ENCODE peak calls at places on chromosomes 12 and 14, in five cellular contexts. K, J, C, E and Y are unnamed samples.
A peak's percentile ranks its signal among the peaks of the same experiment; 100 is the strongest.

GRCh38 chr14:94483729-94484275 is 7.8 kb upstream of the SERPINA9 start:
- DNase-seq in C (no peak), E (no peak), J (no peak), K (peak; percentile 56), Y (no peak)

GRCh38 chr12:96047621-96048211 is 12.3 kb upstream of the LTA4H start:
- DNase-seq in E (no peak), J (no peak), C (no peak), K (peak; percentile 72), Y (no peak)

GRCh38 chr14:69045857-69046351 is 66.8 kb upstream of the ACTN1 start:
- DNase-seq in K (no peak), J (no peak), E (no peak), C (no peak), Y (no peak)

GRCh38 chr12:24414421-24414820 is 465.0 kb upstream of the SOX5 start:
- DNase-seq in E (no peak), C (no peak), K (no peak), J (no peak), Y (no peak)

GRCh38 chr12:104877107-104877705 is 80.9 kb downstream of the SLC41A2 start:
- DNase-seq in E (peak; percentile 31), J (peak; percentile 23), K (peak; percentile 49), C (peak; percentile 7), Y (no peak)

GRCh38 chr12:51521554-51522276 is 69.3 kb upstream of the SCN8A start:
- DNase-seq in K (peak; percentile 29), C (no peak), E (no peak), J (no peak), Y (no peak)

GRCh38 chr14:52268191-52269061 is 928 bp downstream of the PTGDR start:
- DNase-seq in E (no peak), K (peak; percentile 13), C (no peak), J (peak; percentile 40), Y (peak; percentile 1)

GRCh38 chr14:94120667-94121335 is 8.6 kb downstream of the IFI27L2 start:
- DNase-seq in J (no peak), C (no peak), E (no peak), K (peak; percentile 90), Y (no peak)

GRCh38 chr14:91977909-91978308 is 30.4 kb upstream of the FBLN5 start:
- DNase-seq in E (no peak), K (peak; percentile 54), J (no peak), C (no peak), Y (no peak)

GRCh38 chr14:44962573-44963528 is 861 bp downstream of the TOGARAM1 start:
- DNase-seq in C (peak; percentile 66), E (no peak), J (peak; percentile 60), K (peak; percentile 54), Y (peak; percentile 25)

GRCh38 chr14:29734732-29735131 is 192.9 kb downstream of the PRKD1 start:
- DNase-seq in J (no peak), K (no peak), C (no peak), E (no peak), Y (no peak)

GRCh38 chr14:97180304-97181200 is 383.4 kb downstream of the VRK1 start:
- DNase-seq in E (no peak), K (no peak), J (no peak), C (peak; percentile 58), Y (no peak)

GRCh38 chr14:68462683-68463082 is 330.2 kb downstream of the ZFP36L1 start:
- DNase-seq in K (no peak), J (no peak), E (no peak), C (no peak), Y (no peak)

GRCh38 chr14:67710209-67710608 is 8.5 kb downstream of the RDH12 start:
- DNase-seq in J (no peak), K (no peak), C (no peak), E (no peak), Y (no peak)

GRCh38 chr14:21136024-21136423 is 19.8 kb downstream of the OR5AU1 start:
- DNase-seq in C (no peak), E (no peak), K (peak; percentile 12), J (no peak), Y (no peak)

GRCh38 chr14:94594441-94594840 is 13.2 kb downstream of the SERPINA5 start:
- DNase-seq in C (no peak), E (no peak), J (no peak), K (no peak), Y (no peak)

DNA sequence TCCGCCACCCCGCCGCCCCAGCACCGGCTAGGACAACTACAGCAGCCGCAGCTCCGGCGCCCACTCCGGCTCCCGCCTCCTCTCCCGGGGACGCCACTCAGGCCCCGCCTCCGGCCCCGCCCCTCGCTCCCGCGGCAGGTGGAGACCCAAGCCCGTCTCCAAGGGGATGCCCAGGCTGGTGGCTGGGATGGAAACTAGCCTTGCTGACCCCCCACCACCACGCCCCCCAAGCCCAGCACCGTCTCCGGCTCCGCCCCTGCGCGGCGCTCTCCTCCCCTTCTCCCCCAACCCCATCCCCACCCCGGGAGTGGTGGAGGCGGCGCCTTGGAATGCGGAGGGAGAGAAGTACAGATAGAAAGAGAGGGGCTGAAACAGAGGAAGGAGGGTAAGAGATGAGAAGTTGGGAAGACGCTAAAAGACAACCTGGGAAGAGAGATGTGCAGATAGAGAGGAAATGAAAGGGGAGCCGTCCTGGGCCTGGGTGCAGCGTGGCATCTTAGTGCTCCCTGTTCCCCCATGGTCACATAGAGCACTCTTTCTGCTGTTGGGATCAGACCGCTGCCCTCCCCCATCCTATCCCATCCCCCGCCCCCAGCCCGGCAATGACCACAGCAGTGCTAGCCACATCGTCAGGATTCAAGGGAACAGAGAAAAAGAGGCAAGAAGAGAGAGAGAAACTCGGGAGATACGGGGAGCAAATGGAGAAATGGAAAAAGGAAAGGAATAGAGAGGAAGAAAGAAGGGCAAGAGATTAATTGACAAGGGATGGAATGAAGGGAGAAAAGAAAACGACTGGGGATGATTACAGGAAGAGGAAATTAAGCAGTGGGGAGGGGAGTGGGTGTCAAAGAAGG is at the start of gene ITGA7:
- DNase-seq in J (peak; percentile 81), K (no peak), E (peak; percentile 63), C (peak; percentile 81), Y (peak; percentile 76)
- H3K4me3 ChIP-seq in J (peak within 1 kb of the TSS; percentile 60), K (peak within 1 kb of the TSS; percentile 74), E (peak within 1 kb of the TSS; percentile 40), C (peak within 1 kb of the TSS; percentile 80), Y (peak within 1 kb of the TSS; percentile 78)

GRCh38 chr12:77062846-77063461 is 2.4 kb downstream of the E2F7 start:
- DNase-seq in K (peak; percentile 87), C (no peak), J (no peak), E (no peak), Y (no peak)
- H3K4me3 ChIP-seq in K (peak overlapping the region; percentile 19), C (peak overlapping the region; percentile 45), J (no peak overlapping the region), E (no peak overlapping the region), Y (no peak overlapping the region)

GRCh38 chr14:72512925-72513324 is 381.0 kb downstream of the DPF3 start:
- DNase-seq in J (no peak), E (no peak), C (no peak), K (no peak), Y (no peak)
- H3K4me3 ChIP-seq in J (no peak overlapping the region), E (no peak overlapping the region), C (no peak overlapping the region), K (no peak overlapping the region), Y (no peak overlapping the region)

GRCh38 chr14:105878554-105878953 is 352.2 kb downstream of the TMEM121 start:
- DNase-seq in J (no peak), C (no peak), K (no peak), E (peak; percentile 7), Y (no peak)

GRCh38 chr14:105878125-105878524 is 351.7 kb downstream of the TMEM121 start:
- DNase-seq in K (no peak), J (no peak), C (no peak), E (peak; percentile 6), Y (peak; percentile 23)

GRCh38 chr14:105876829-105877228 is 350.4 kb downstream of the TMEM121 start:
- DNase-seq in K (no peak), C (no peak), E (no peak), J (no peak), Y (no peak)

GRCh38 chr14:105876158-105876557 is 349.8 kb downstream of the TMEM121 start:
- DNase-seq in C (no peak), J (no peak), E (peak; percentile 1), K (no peak), Y (peak; percentile 6)

DNA sequence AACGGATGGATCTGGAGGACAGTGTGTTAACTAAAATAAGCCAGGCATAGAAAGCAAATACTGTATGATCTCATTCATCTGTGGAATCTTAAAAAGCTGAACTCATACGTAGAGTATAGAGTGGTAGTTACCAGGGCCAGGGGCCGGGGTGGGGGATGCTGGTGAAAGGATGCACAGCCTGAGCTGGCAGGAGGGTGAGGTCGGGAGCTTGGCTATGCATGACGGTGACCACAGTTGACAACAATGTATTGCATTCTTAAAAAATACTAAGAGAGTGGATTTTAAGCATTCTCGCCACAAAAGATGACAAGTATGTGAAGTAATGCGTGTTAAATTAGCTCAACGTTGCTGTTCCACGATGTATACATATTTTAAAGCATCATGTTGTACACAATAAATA is 351.3 kb downstream of the TMEM121 start:
- DNase-seq in J (no peak), K (no peak), C (no peak), E (peak; percentile 7), Y (no peak)
- H3K4me3 ChIP-seq in J (no peak overlapping the region), K (no peak overlapping the region), C (no peak overlapping the region), E (no peak overlapping the region), Y (no peak overlapping the region)

GRCh38 chr12:48038085-48038484 is 33.8 kb upstream of the COL2A1 start:
- DNase-seq in E (no peak), J (no peak), K (no peak), C (no peak), Y (no peak)
- H3K4me3 ChIP-seq in E (no peak overlapping the region), J (no peak overlapping the region), K (no peak overlapping the region), C (no peak overlapping the region), Y (no peak overlapping the region)

GRCh38 chr12:94722664-94723063 is 72.3 kb upstream of the TMCC3 start:
- DNase-seq in E (no peak), J (no peak), C (no peak), K (no peak), Y (no peak)
- H3K4me3 ChIP-seq in E (no peak overlapping the region), J (no peak overlapping the region), C (no peak overlapping the region), K (no peak overlapping the region), Y (no peak overlapping the region)

GRCh38 chr14:104793703-104793959 is 1.9 kb downstream of the AKT1 start:
- DNase-seq in K (no peak), E (no peak), C (no peak), J (no peak), Y (no peak)
- H3K4me3 ChIP-seq in K (no peak overlapping the region), E (no peak overlapping the region), C (peak overlapping the region; percentile 83), J (peak overlapping the region; percentile 62), Y (no peak overlapping the region)

DNA sequence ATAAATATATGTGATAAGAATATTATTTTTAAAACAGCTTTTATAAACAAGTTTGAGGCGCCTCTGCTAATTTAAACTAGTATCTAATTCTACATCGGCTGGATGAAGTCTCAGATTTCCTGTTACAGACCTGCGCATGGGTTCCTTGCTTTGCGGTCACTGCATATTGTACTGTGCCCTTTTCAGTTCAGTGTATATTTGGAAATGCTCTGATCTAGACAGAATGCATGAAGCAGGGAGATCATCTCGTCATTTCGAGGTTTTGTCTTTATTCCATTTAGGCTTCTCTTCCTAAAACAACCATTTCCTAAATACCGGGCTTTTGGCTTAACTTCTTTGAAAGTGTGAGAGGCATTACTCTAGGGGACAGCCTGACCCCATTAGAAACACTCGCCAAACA is 25.6 kb downstream of the CRACR2A start:
- DNase-seq in K (no peak), C (no peak), J (no peak), E (no peak), Y (no peak)
- H3K4me3 ChIP-seq in K (no peak overlapping the region), C (no peak overlapping the region), J (no peak overlapping the region), E (no peak overlapping the region), Y (no peak overlapping the region)